ENCODE peak calls at places on chromosomes 13 and 19, in four cellular contexts. X is T-cell; Q is activated CD4-positive, CD25-positive, alpha-beta regulatory T cell treated with anti-CD3 and anti-CD28 coated beads, Interleukin-2, amount 50 U/mL, for 16 hours; R is HTR-8/SVneo. G is an unnamed sample.

GRCh38 chr19:19185853-19186728 is 5.9 kb downstream of the BORCS8 start:
- DNase-seq in X (peak), Q (peak), R (no peak), G (peak)

GRCh38 chr19:37334179-37335071 is 36.5 kb upstream of the ZNF527 start:
- DNase-seq in X (peak), Q (peak), R (peak), G (peak)

GRCh38 chr13:112073245-112074138 is 6.5 kb downstream of the SOX1 start:
- DNase-seq in X (no peak), Q (no peak), R (no peak), G (no peak)

GRCh38 chr19:38869836-38870607 is 8.1 kb downstream of the RINL start:
- DNase-seq in X (peak), Q (peak), R (no peak), G (peak)

GRCh38 chr13:42821437-42821836 is 40.1 kb downstream of the FAM216B start:
- DNase-seq in X (no peak), Q (no peak), R (no peak), G (no peak)

GRCh38 chr19:55340784-55341147 is 1.1 kb downstream of the KMT5C start:
- DNase-seq in X (no peak), Q (no peak), R (no peak), G (no peak)

GRCh38 chr13:37706041-37706440 is 107.5 kb upstream of the POSTN start:
- DNase-seq in X (no peak), Q (no peak), R (no peak), G (no peak)

GRCh38 chr13:48595330-48596127 is 58.2 kb upstream of the CYSLTR2 start:
- DNase-seq in X (peak), Q (peak), R (peak), G (peak)

G was measured in T-helper 1 cell.